ENCODE peak calls at places on chromosomes 2 and 18, in five cellular contexts. R is IMR-90, S is breast epithelium, A is AG09319, E is GM06990. P is an unnamed sample.

GRCh38 chr2:167550448-167550847 is 662.2 kb downstream of the XIRP2 start:
- DNase-seq in A (no peak), S (no peak), E (no peak), R (peak; percentile 27), P (no peak)

GRCh38 chr2:113012436-113013335 is 7.4 kb downstream of the IL36A start:
- DNase-seq in S (no peak), E (no peak), R (peak; percentile 36), A (no peak), P (no peak)

GRCh38 chr2:144181006-144181405 is 338.9 kb downstream of the ZEB2 start:
- DNase-seq in E (no peak), A (no peak), S (no peak), R (peak; percentile 51), P (no peak)

GRCh38 chr2:218003265-218003950 is 613 bp upstream of the TNS1 start:
- DNase-seq in E (no peak), S (no peak), R (peak; percentile 55), A (peak; percentile 67), P (no peak)

GRCh38 chr18:35080058-35080457 is 38.8 kb downstream of the MAPRE2 start:
- DNase-seq in R (no peak), A (no peak), S (no peak), E (no peak), P (no peak)

GRCh38 chr2:167537743-167538142 is 649.5 kb downstream of the XIRP2 start:
- DNase-seq in A (no peak), R (no peak), S (no peak), E (no peak), P (no peak)

GRCh38 chr18:46732801-46733200 is 24.1 kb downstream of the ST8SIA5 start:
- DNase-seq in E (no peak), S (no peak), A (no peak), R (no peak), P (peak; percentile 56)

GRCh38 chr2:209422191-209422754 is 1.6 kb upstream of the MAP2 start:
- DNase-seq in R (no peak), E (no peak), S (no peak), A (no peak), P (no peak)

GRCh38 chr2:120305296-120305695 is 40.6 kb upstream of the INHBB start:
- DNase-seq in R (no peak), S (no peak), A (no peak), E (no peak), P (no peak)

GRCh38 chr2:177433402-177433801 is 40.8 kb downstream of the AGPS start:
- DNase-seq in S (no peak), R (no peak), A (no peak), E (no peak), P (no peak)

GRCh38 chr2:16059393-16060016 is 119.2 kb downstream of the MYCN start:
- DNase-seq in A (no peak), E (no peak), S (no peak), R (no peak), P (no peak)

DNA sequence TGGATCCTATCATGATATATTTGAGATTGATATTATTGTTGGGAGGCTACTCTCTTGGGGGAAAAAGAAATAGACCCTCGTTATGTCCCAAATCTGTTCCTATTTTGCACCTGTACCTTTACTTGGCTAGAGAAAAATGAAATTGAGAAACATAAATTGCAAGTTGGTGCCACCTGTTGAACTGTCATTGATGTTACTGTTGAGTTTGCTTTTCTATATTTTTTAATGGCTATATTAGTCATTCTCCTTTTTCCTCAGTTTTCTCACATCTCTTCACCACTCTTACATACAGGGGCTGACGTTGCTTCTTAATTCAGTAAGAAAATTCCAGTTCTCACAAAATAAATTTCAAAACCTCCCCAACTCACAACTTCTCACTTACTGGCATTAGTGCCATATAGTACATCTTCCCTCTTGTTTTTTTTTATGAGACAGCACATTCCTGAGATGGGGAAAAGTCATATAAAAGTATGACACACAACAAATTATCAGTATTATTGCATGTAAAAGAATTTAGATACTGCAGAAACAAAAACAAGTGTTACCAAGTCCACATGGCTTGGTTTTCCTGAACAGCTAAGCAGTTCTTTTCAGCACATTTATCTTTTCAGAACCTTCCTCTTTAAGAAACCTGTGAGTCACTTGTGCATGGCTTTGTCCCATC is 348.3 kb upstream of the DSEL start:
- DNase-seq in A (no peak), S (no peak), R (peak; percentile 58), E (no peak), P (no peak)
- TF ChIP-seq CTCF in A (no peak), S (no peak), R (no peak), E (no peak), P (peak; percentile 39)

DNA sequence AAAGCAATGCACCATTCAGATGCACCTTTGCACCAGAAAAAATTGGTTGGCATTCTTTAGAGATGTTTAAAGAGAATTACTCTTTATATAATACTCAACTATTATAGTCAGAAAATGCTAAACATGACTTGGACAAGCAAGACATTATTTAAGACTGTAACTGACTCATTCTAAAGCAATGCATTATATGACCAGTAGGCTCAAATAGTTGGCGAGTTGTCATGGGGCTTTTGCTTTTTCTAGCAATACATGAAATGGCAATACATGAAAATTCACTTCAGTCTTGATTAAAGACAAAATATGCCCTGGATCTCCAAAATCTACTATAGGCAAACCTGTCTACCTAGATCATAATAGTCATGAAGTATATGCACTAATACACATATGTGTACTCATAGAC is 216.9 kb upstream of the VWC2L start:
- DNase-seq in A (peak; percentile 14), R (peak; percentile 79), E (no peak), S (no peak), P (no peak)
- TF ChIP-seq CTCF in A (no peak), R (no peak), E (no peak), S (no peak), P (peak; percentile 38)

GRCh38 chr2:173669271-173669853 is 295.8 kb downstream of the SP3 start:
- DNase-seq in R (peak; percentile 24), A (no peak), E (no peak), S (no peak), P (no peak)

GRCh38 chr2:173669888-173670287 is 295.3 kb downstream of the SP3 start:
- DNase-seq in S (no peak), A (no peak), R (no peak), E (no peak), P (no peak)

GRCh38 chr2:173664520-173664919 is 300.7 kb downstream of the SP3 start:
- DNase-seq in R (peak; percentile 28), S (no peak), A (no peak), E (no peak), P (no peak)

GRCh38 chr2:173667014-173667413 is 298.2 kb downstream of the SP3 start:
- DNase-seq in E (no peak), A (no peak), R (no peak), S (no peak), P (no peak)

DNA sequence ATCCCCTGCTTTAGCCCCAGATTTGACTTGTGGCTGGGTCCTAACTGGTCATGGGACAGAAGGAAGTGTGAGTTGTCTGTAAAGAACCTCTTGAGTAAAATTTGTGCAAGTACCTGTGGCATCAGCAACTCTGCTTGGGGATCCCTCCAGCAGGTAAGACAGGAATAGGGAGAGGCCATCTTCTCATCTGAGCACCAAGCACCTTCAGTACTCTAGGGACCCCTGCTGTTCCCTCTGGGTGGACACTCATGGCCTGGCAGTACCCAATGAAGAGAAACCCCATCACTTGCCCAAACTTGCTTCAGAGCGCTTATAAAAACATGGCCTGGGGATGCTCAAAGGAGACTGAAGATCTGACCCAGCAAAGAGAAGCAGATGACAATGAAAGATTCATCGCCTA is 297.8 kb downstream of the SP3 start:
- DNase-seq in R (no peak), S (no peak), A (no peak), E (no peak), P (no peak)
- TF ChIP-seq CTCF in R (peak; percentile 31), S (no peak), A (no peak), E (no peak), P (no peak)

GRCh38 chr18:61949946-61950345 is 57.1 kb upstream of the RNF152 start:
- DNase-seq in E (no peak), S (peak; percentile 84), A (no peak), R (peak; percentile 74), P (no peak)

GRCh38 chr18:61948196-61948800 is 55.5 kb upstream of the RNF152 start:
- DNase-seq in R (peak; percentile 59), A (no peak), E (no peak), S (no peak), P (no peak)

GRCh38 chr18:61950371-61950770 is 57.6 kb upstream of the RNF152 start:
- DNase-seq in R (no peak), E (no peak), A (no peak), S (peak; percentile 44), P (no peak)

GRCh38 chr18:61951396-61951795 is 58.6 kb upstream of the RNF152 start:
- DNase-seq in E (no peak), A (no peak), R (no peak), S (no peak), P (no peak)

GRCh38 chr18:61948842-61949438 is 56.1 kb upstream of the RNF152 start:
- DNase-seq in R (no peak), S (no peak), A (no peak), E (no peak), P (no peak)
- TF ChIP-seq CTCF in R (no peak), S (no peak), A (no peak), E (no peak), P (no peak)

GRCh38 chr2:45781464-45781811 is 130.0 kb downstream of the PRKCE start:
- DNase-seq in A (no peak), S (no peak), R (no peak), E (peak; percentile 77), P (no peak)

GRCh38 chr2:45780541-45781463 is 129.3 kb downstream of the PRKCE start:
- DNase-seq in R (no peak), A (no peak), E (no peak), S (no peak), P (no peak)

GRCh38 chr2:45777996-45778719 is 126.7 kb downstream of the PRKCE start:
- DNase-seq in E (no peak), S (no peak), R (no peak), A (no peak), P (no peak)

GRCh38 chr2:45776160-45776955 is 124.9 kb downstream of the PRKCE start:
- DNase-seq in A (no peak), E (no peak), S (no peak), R (peak; percentile 16), P (no peak)

GRCh38 chr2:45778720-45779171 is 127.3 kb downstream of the PRKCE start:
- DNase-seq in R (peak; percentile 63), E (no peak), A (no peak), S (no peak), P (no peak)
- TF ChIP-seq CTCF in R (peak; percentile 62), E (peak; percentile 69), A (peak; percentile 67), S (peak; percentile 67), P (peak; percentile 64)